ENCODE peak calls at places on chromosomes 2 and 18, in six cellular contexts. M is putamen, W is NCI-H510A treated with DMSO at 0.1 percent for 48 hours, B is AG09309, Y is iris pigment epithelial cell, V is hypothalamus. U is an unnamed sample.

GRCh38 chr2:201064797-201065329 is 6.6 kb downstream of the HYCC2 start:
- DNase-seq in M (peak; percentile 37), W (no peak), B (no peak), Y (no peak), V (no peak), U (no peak)

GRCh38 chr2:179020156-179020750 is 29.7 kb downstream of the CCDC141 start:
- DNase-seq in M (no peak), W (peak; percentile 23), B (no peak), Y (peak; percentile 17), V (no peak), U (peak; percentile 25)

GRCh38 chr18:60987963-60988362 is 345.3 kb upstream of the CDH20 start:
- DNase-seq in M (no peak), W (no peak), B (no peak), Y (peak; percentile 81), V (no peak), U (peak; percentile 19)

GRCh38 chr2:45962522-45962921 is 311.0 kb downstream of the PRKCE start:
- DNase-seq in M (peak; percentile 39), W (no peak), B (peak; percentile 53), Y (peak; percentile 28), V (peak; percentile 34), U (peak; percentile 60)

GRCh38 chr18:22695674-22696073 is 237.5 kb upstream of the RBBP8 start:
- DNase-seq in M (no peak), W (no peak), B (no peak), Y (no peak), V (no peak), U (no peak)

GRCh38 chr2:234257859-234258561 is 207.5 kb downstream of the SPP2 start:
- DNase-seq in M (peak; percentile 53), W (peak; percentile 31), B (peak; percentile 95), Y (peak; percentile 98), V (no peak), U (peak; percentile 100)

GRCh38 chr2:225002039-225002655 is 40.1 kb downstream of the DOCK10 start:
- DNase-seq in M (peak; percentile 55), W (peak; percentile 33), B (no peak), Y (peak; percentile 82), V (no peak), U (peak; percentile 79)

GRCh38 chr18:7488571-7488970 is 78.5 kb upstream of the PTPRM start:
- DNase-seq in M (no peak), W (no peak), B (no peak), Y (no peak), V (no peak), U (no peak)

GRCh38 chr2:191302459-191303155 is 57.4 kb downstream of the MYO1B start:
- DNase-seq in M (no peak), W (peak; percentile 48), B (no peak), Y (no peak), V (no peak), U (no peak)

GRCh38 chr2:95757988-95758387 is 166.2 kb downstream of the TRIM43 start:
- DNase-seq in M (no peak), W (no peak), B (no peak), Y (no peak), V (no peak), U (no peak)

GRCh38 chr18:67608909-67609308 is 92.4 kb upstream of the DSEL start:
- DNase-seq in M (no peak), W (no peak), B (no peak), Y (peak; percentile 39), V (no peak), U (peak; percentile 66)

GRCh38 chr18:10142056-10142455 is 228.2 kb downstream of the VAPA start:
- DNase-seq in M (no peak), W (no peak), B (no peak), Y (no peak), V (no peak), U (no peak)

GRCh38 chr2:41940715-41941114 is 107.1 kb upstream of the PKDCC start:
- DNase-seq in M (no peak), W (no peak), B (no peak), Y (no peak), V (no peak), U (no peak)

GRCh38 chr2:60394467-60394866 is 159.0 kb downstream of the BCL11A start:
- DNase-seq in M (no peak), W (no peak), B (no peak), Y (peak; percentile 20), V (no peak), U (no peak)

GRCh38 chr2:102509749-102510148 is 36.7 kb downstream of the SLC9A4 start:
- DNase-seq in M (no peak), W (no peak), B (no peak), Y (peak; percentile 53), V (no peak), U (peak; percentile 28)

GRCh38 chr2:40723194-40723593 is 271.3 kb upstream of the SLC8A1 start:
- DNase-seq in M (no peak), W (no peak), B (no peak), Y (no peak), V (no peak), U (no peak)

GRCh38 chr2:141399270-141399669 is 731.5 kb downstream of the LRP1B start:
- DNase-seq in M (no peak), W (no peak), B (no peak), Y (peak; percentile 33), V (no peak), U (peak; percentile 11)

GRCh38 chr2:62489162-62489561 is 16.8 kb downstream of the TMEM17 start:
- DNase-seq in M (no peak), W (no peak), B (peak; percentile 46), Y (peak; percentile 65), V (no peak), U (no peak)

GRCh38 chr18:78632111-78632541 is 347.5 kb upstream of the SALL3 start:
- DNase-seq in M (no peak), W (no peak), B (no peak), Y (peak; percentile 33), V (no peak), U (no peak)

GRCh38 chr2:113711857-113712256 is 44.6 kb downstream of the SLC35F5 start:
- DNase-seq in M (no peak), W (no peak), B (no peak), Y (no peak), V (no peak), U (no peak)

U was measured in LHCN-M2.